ENCODE peak calls at places on chromosomes 5 and 9, in eight cellular contexts. G, T, S, P, K, X, V and E are unnamed samples.

GRCh38 chr9:72882117-72882775 is 70.6 kb downstream of the ALDH1A1 start:
- DNase-seq in V (no peak), S (no peak), G (no peak), X (no peak), P (no peak), T (no peak), K (no peak), E (no peak)

GRCh38 chr9:111961575-111961974 is 65.0 kb downstream of the UGCG start:
- DNase-seq in T (no peak), G (peak), X (no peak), K (no peak), P (no peak), S (peak), V (no peak), E (no peak)

GRCh38 chr5:96816430-96816939 is 8.7 kb upstream of the ERAP1 start:
- DNase-seq in T (no peak), G (no peak), V (no peak), P (peak), S (no peak), X (no peak), K (peak), E (no peak)

GRCh38 chr9:132978451-132979087 is at the start of gene GFI1B:
- DNase-seq in S (no peak), V (no peak), T (no peak), G (peak), K (peak), P (peak), X (no peak), E (no peak)

GRCh38 chr5:112418412-112419049 is 546 bp downstream of the EPB41L4A start:
- DNase-seq in S (peak), P (no peak), V (peak), G (peak), T (no peak), X (no peak), K (no peak), E (peak)

GRCh38 chr9:13500034-13500433 is 220.5 kb upstream of the MPDZ start:
- DNase-seq in T (no peak), S (no peak), G (no peak), V (no peak), K (no peak), X (no peak), P (no peak), E (no peak)

GRCh38 chr5:178227138-178227659 is 5.4 kb downstream of the PHYKPL start:
- DNase-seq in X (peak), P (no peak), V (no peak), K (no peak), G (no peak), S (no peak), T (no peak), E (no peak)

GRCh38 chr5:132873119-132873929 is at the start of gene LEAP2:
- DNase-seq in G (no peak), V (no peak), T (peak), P (no peak), S (peak), K (no peak), X (no peak), E (no peak)

GRCh38 chr9:136996361-136997281 is at the start of gene CLIC3:
- DNase-seq in G (peak), X (no peak), P (peak), K (peak), V (no peak), S (peak), T (peak), E (no peak)

GRCh38 chr5:67672633-67673032 is 476.0 kb upstream of the CD180 start:
- DNase-seq in T (peak), V (no peak), G (no peak), S (no peak), P (peak), K (peak), X (no peak), E (no peak)

GRCh38 chr5:169686137-169686536 is 49.1 kb downstream of the DOCK2 start:
- DNase-seq in G (no peak), T (no peak), P (no peak), K (no peak), S (no peak), X (no peak), V (no peak), E (no peak)

GRCh38 chr9:133861103-133861502 is 123.0 kb upstream of the SARDH start:
- DNase-seq in K (no peak), V (no peak), P (no peak), X (no peak), G (no peak), T (no peak), S (no peak), E (no peak)

GRCh38 chr5:75053286-75054109 is 1.1 kb upstream of the GCNT4 start:
- DNase-seq in T (peak), G (peak), S (peak), K (peak), X (peak), V (no peak), P (no peak), E (peak)

GRCh38 chr9:124017064-124017928 is 5.7 kb downstream of the LHX2 start:
- DNase-seq in T (no peak), X (no peak), P (no peak), G (no peak), V (peak), S (no peak), K (no peak), E (peak)

GRCh38 chr5:2758632-2759031 is 7.2 kb upstream of the IRX2 start:
- DNase-seq in P (no peak), V (no peak), S (no peak), G (no peak), T (no peak), X (no peak), K (no peak), E (no peak)

GRCh38 chr5:134026521-134027202 is 21.9 kb upstream of the VDAC1 start:
- DNase-seq in T (peak), S (peak), P (peak), X (no peak), V (peak), K (peak), G (peak), E (peak)

GRCh38 chr9:115888131-115888530 is 265.5 kb upstream of the PAPPA start:
- DNase-seq in V (no peak), K (no peak), T (no peak), G (no peak), X (no peak), S (no peak), P (no peak), E (no peak)

GRCh38 chr5:177469061-177469628 is 4.3 kb downstream of the DBN1 start:
- DNase-seq in V (no peak), K (no peak), T (peak), G (peak), P (no peak), S (no peak), X (no peak), E (peak)

GRCh38 chr9:78940121-78940855 is 631.5 kb upstream of the TLE4 start:
- DNase-seq in T (no peak), K (no peak), X (no peak), S (no peak), P (no peak), G (peak), V (no peak), E (no peak)

GRCh38 chr5:63877961-63878360 is 84.3 kb downstream of the HTR1A start:
- DNase-seq in G (no peak), X (no peak), K (no peak), S (no peak), V (no peak), P (no peak), T (no peak), E (no peak)

GRCh38 chr5:53030828-53031425 is 41.8 kb downstream of the ITGA2 start:
- DNase-seq in S (no peak), P (no peak), K (no peak), G (peak), V (no peak), T (no peak), X (no peak), E (no peak)

GRCh38 chr5:169856571-169856970 is 123.7 kb downstream of the INSYN2B start:
- DNase-seq in G (no peak), P (no peak), V (no peak), T (peak), S (no peak), K (no peak), X (no peak), E (no peak)

GRCh38 chr9:20921362-20921761 is 110.1 kb downstream of the HACD4 start:
- DNase-seq in P (no peak), K (no peak), G (no peak), T (no peak), S (no peak), X (no peak), V (no peak), E (no peak)

GRCh38 chr9:21565137-21565536 is 83.0 kb upstream of the IFNE start:
- DNase-seq in K (no peak), T (peak), X (no peak), G (no peak), S (no peak), P (no peak), V (no peak), E (no peak)

GRCh38 chr9:134811673-134812668 is 68.6 kb upstream of the FCN2 start:
- DNase-seq in V (no peak), K (no peak), S (no peak), T (peak), X (no peak), P (no peak), G (no peak), E (no peak)

GRCh38 chr9:9003184-9003583 is 1203.6 kb upstream of the DMAC1 start:
- DNase-seq in K (no peak), G (peak), T (peak), X (no peak), V (no peak), P (no peak), S (peak), E (no peak)

GRCh38 chr5:179421156-179421895 is 76.1 kb upstream of the ADAMTS2 start:
- DNase-seq in X (peak), T (no peak), V (no peak), G (no peak), K (no peak), P (no peak), S (no peak), E (no peak)

GRCh38 chr9:110148384-110148783 is 59.6 kb downstream of the C9orf152 start:
- DNase-seq in K (no peak), P (peak), X (no peak), V (peak), G (no peak), T (no peak), S (no peak), E (no peak)

GRCh38 chr9:129962889-129963703 is 79.9 kb downstream of the FNBP1 start:
- DNase-seq in V (peak), T (peak), P (peak), K (peak), X (no peak), S (peak), G (no peak), E (no peak)

GRCh38 chr9:99680191-99680590 is 141.5 kb upstream of the NR4A3 start:
- DNase-seq in G (no peak), P (no peak), S (no peak), T (peak), K (no peak), X (no peak), V (no peak), E (no peak)

GRCh38 chr9:97900103-97900737 is 22.1 kb downstream of the TRMO start:
- DNase-seq in T (peak), S (no peak), P (no peak), K (no peak), V (no peak), X (no peak), G (no peak), E (no peak)

GRCh38 chr9:90642570-90643539 is at the start of gene DIRAS2:
- DNase-seq in S (peak), T (peak), X (no peak), K (no peak), V (peak), P (no peak), G (peak), E (peak)